ENCODE peak calls at places on chromosomes 4 and X, in ten cellular contexts. G is iPS DF 6.9; E is A549; Q is AG04450; M is left ventricle myocardium inferior; T is hepatocyte; X is fibroblast of lung; N is CD8-positive, alpha-beta T cell; R is brain microvascular endothelial cell; C is lower lobe of right lung. F is an unnamed sample.

GRCh38 chr4:112515278-112516075 is 503 bp downstream of the NEUROG2 start:
- DNase-seq in Q (no peak), R (peak), N (no peak), M (no peak), G (no peak), X (no peak), E (no peak), T (peak), C (no peak), F (peak)

GRCh38 chrX:11355259-11355909 is 62.2 kb downstream of the AMELX start:
- DNase-seq in G (no peak), T (no peak), X (no peak), E (no peak), N (no peak), Q (no peak), C (no peak), R (no peak), M (no peak), F (no peak)

GRCh38 chr4:8610858-8611610 is 18.5 kb downstream of the CPZ start:
- DNase-seq in C (no peak), X (no peak), R (no peak), T (no peak), M (peak), N (no peak), Q (no peak), G (no peak), E (no peak), F (no peak)

GRCh38 chrX:149916745-149917392 is 12.5 kb upstream of the HSFX4 start:
- DNase-seq in E (no peak), N (no peak), G (no peak), T (no peak), M (no peak), X (no peak), Q (no peak), R (no peak), C (no peak), F (no peak)

GRCh38 chrX:16658284-16658683 is 8.3 kb downstream of the S100G start:
- DNase-seq in X (peak), M (no peak), T (no peak), E (no peak), C (no peak), N (no peak), R (peak), Q (no peak), G (no peak), F (no peak)

GRCh38 chrX:104315555-104315954 is 60.8 kb upstream of the ESX1 start:
- DNase-seq in X (peak), M (no peak), C (no peak), T (no peak), N (no peak), Q (no peak), G (no peak), E (no peak), R (peak), F (no peak)

GRCh38 chrX:70030242-70030823 is 19.4 kb downstream of the AWAT2 start:
- DNase-seq in N (peak), M (no peak), G (peak), E (peak), X (peak), C (no peak), R (peak), T (peak), Q (no peak), F (no peak)

GRCh38 chr4:37476256-37476655 is 209.9 kb downstream of the RELL1 start:
- DNase-seq in C (no peak), N (no peak), R (no peak), G (no peak), X (no peak), Q (no peak), E (no peak), T (no peak), M (no peak), F (no peak)

GRCh38 chrX:105307762-105308161 is 87.3 kb upstream of the TEX13A start:
- DNase-seq in M (no peak), X (peak), T (no peak), R (no peak), G (no peak), Q (no peak), N (no peak), E (no peak), C (no peak), F (no peak)

GRCh38 chrX:48711162-48711928 is 14.8 kb downstream of the SUV39H1 start:
- DNase-seq in R (no peak), C (no peak), T (no peak), Q (no peak), E (no peak), M (no peak), N (no peak), G (no peak), X (no peak), F (no peak)

GRCh38 chr4:55635760-55636621 is at the start of gene NMU:
- DNase-seq in X (no peak), R (no peak), C (peak), T (peak), N (no peak), M (peak), G (no peak), Q (no peak), E (no peak), F (peak)

GRCh38 chr4:48334900-48335384 is 6.4 kb upstream of the SLAIN2 start:
- DNase-seq in R (no peak), Q (no peak), C (no peak), G (no peak), X (peak), E (no peak), N (no peak), M (no peak), T (no peak), F (no peak)

GRCh38 chrX:39442332-39442731 is 641.1 kb downstream of the MID1IP1 start:
- DNase-seq in Q (no peak), T (no peak), C (no peak), N (no peak), E (no peak), X (no peak), G (no peak), R (no peak), M (no peak), F (no peak)

GRCh38 chrX:39440734-39441305 is 639.6 kb downstream of the MID1IP1 start:
- DNase-seq in E (no peak), T (no peak), Q (no peak), X (no peak), G (no peak), N (no peak), R (no peak), C (no peak), M (no peak), F (no peak)

GRCh38 chrX:39439910-39440733 is 638.9 kb downstream of the MID1IP1 start:
- DNase-seq in T (no peak), C (no peak), E (no peak), Q (no peak), M (no peak), N (no peak), X (no peak), G (no peak), R (no peak), F (no peak)

GRCh38 chrX:39438603-39439602 is 637.6 kb downstream of the MID1IP1 start:
- DNase-seq in Q (no peak), X (no peak), G (no peak), M (no peak), C (no peak), E (no peak), R (no peak), N (no peak), T (no peak), F (no peak)

GRCh38 chrX:39437670-39438441 is 636.6 kb downstream of the MID1IP1 start:
- DNase-seq in R (no peak), C (no peak), Q (no peak), N (no peak), T (no peak), M (no peak), G (no peak), E (no peak), X (no peak), F (no peak)
- H3K4me3 ChIP-seq in R (no peak), C (no peak), Q (no peak), N (no peak), T (no peak), M (no peak), G (no peak), E (no peak), X (no peak), F (no peak)

GRCh38 chr4:30720656-30721352 is 635 bp downstream of the PCDH7 start:
- DNase-seq in M (peak), C (no peak), G (no peak), X (peak), R (peak), Q (no peak), T (peak), N (no peak), E (peak), F (peak)
- H3K4me3 ChIP-seq in M (peak), C (peak), G (peak), X (peak), R (peak), Q (peak), T (peak), N (no peak), E (peak), F (peak)

GRCh38 chrX:4764888-4765287 is 1051.4 kb upstream of the PRKX start:
- DNase-seq in C (no peak), X (no peak), R (no peak), Q (no peak), N (no peak), E (no peak), G (no peak), T (no peak), M (no peak), F (no peak)

GRCh38 chrX:4762196-4762595 is 1048.7 kb upstream of the PRKX start:
- DNase-seq in Q (no peak), X (no peak), T (no peak), C (no peak), E (no peak), R (no peak), G (no peak), N (no peak), M (no peak), F (no peak)
- H3K4me3 ChIP-seq in Q (no peak), X (no peak), T (no peak), C (no peak), E (no peak), R (no peak), G (no peak), N (no peak), M (no peak), F (no peak)

DNA sequence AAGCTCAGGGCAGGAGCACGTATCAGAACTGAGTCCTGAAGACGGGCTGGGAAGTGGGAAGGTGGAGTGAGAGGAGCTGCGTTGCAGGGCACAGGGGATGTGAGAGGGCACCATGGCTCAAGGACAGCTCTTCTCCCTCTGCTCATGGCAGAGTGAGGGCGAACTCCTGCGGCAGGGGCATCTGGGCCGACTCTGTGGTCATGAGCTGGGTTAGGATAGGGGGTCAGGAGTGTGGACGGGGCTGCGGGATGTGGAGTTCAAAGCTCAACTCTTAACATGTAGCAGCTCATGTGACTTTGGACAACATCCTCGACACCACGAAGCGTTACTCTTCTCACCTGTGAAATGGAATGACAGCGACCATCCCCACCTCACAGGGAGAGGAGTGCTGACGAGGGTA is 19.4 kb upstream of the SORCS2 start:
- DNase-seq in G (no peak), X (no peak), Q (no peak), E (no peak), C (no peak), T (no peak), N (no peak), M (no peak), R (no peak), F (no peak)
- H3K4me3 ChIP-seq in G (no peak), X (no peak), Q (no peak), E (no peak), C (no peak), T (no peak), N (no peak), M (no peak), R (no peak), F (no peak)

GRCh38 chr4:127630152-127630551 is 2.6 kb upstream of the INTU start:
- DNase-seq in G (no peak), N (no peak), R (no peak), T (no peak), X (no peak), Q (no peak), M (no peak), E (no peak), C (no peak), F (no peak)

GRCh38 chr4:127634181-127634580 is 1.4 kb downstream of the INTU start:
- DNase-seq in G (no peak), C (no peak), R (peak), N (no peak), Q (peak), T (no peak), E (no peak), X (peak), M (no peak), F (no peak)

GRCh38 chr4:127631420-127631819 is 1.3 kb upstream of the INTU start:
- DNase-seq in X (peak), N (no peak), G (no peak), Q (no peak), T (no peak), E (no peak), M (no peak), R (peak), C (no peak), F (no peak)

GRCh38 chr4:127632420-127633403 is at the start of gene INTU:
- DNase-seq in N (no peak), Q (peak), X (peak), G (peak), E (peak), M (peak), R (peak), T (peak), C (peak), F (peak)
- H3K4me3 ChIP-seq in N (peak), Q (peak), X (peak), G (peak), E (peak), M (peak), R (peak), T (peak), C (peak), F (peak)

GRCh38 chrX:1463581-1464281 is 11.0 kb upstream of the ASMTL start:
- DNase-seq in X (no peak), M (no peak), T (no peak), R (no peak), C (peak), Q (no peak), N (no peak), G (no peak), E (no peak), F (peak)
- H3K4me3 ChIP-seq in X (no peak), M (no peak), T (no peak), R (no peak), C (no peak), Q (no peak), N (peak), G (no peak), E (no peak), F (no peak)

GRCh38 chr4:177453116-177453515 is 10.9 kb upstream of the AGA start:
- DNase-seq in Q (no peak), R (no peak), C (no peak), N (no peak), X (no peak), G (no peak), M (no peak), T (no peak), E (no peak), F (no peak)

GRCh38 chr4:177448850-177449249 is 6.6 kb upstream of the AGA start:
- DNase-seq in R (no peak), G (no peak), C (no peak), E (no peak), M (no peak), X (peak), T (no peak), N (no peak), Q (peak), F (no peak)

GRCh38 chr4:177447417-177448004 is 5.3 kb upstream of the AGA start:
- DNase-seq in C (no peak), M (no peak), R (no peak), G (no peak), N (no peak), E (no peak), T (no peak), Q (no peak), X (no peak), F (no peak)

GRCh38 chr4:177451108-177451500 is 8.9 kb upstream of the AGA start:
- DNase-seq in Q (no peak), N (no peak), R (no peak), X (no peak), M (no peak), G (no peak), E (no peak), C (no peak), T (no peak), F (no peak)

DNA sequence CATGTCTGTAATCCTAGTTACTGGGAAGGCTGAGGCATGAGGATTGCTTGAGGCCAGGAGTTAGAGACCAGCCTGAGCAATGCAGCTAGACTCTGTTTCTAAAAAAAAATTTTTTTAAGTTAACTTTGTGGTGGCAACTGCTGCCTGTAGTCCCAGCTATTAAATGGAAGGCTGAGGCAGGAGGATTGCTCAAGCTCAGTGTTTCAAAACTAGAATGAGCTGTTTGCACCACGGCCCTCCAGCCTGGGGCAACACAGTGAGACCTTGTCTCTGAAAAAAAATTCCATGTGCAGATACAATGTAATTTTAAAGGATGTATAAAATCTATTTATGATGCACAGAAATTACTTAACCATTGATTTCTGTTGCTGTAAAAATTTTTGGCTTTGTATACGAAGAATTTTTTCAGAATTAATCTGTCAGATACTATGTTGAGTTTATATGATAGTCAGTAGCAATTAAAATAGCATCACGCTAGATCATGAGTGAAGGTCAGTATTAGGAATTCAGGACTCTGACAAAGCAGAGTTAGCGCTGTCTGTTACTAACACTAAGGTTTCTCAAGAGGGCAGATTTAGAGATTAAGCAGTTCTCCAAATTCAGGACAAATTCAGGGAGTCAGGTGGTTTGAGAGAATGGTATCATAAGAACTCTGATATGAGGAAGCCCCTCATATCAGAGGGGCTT is 8.3 kb upstream of the AGA start:
- DNase-seq in R (no peak), T (no peak), N (no peak), X (peak), G (no peak), E (no peak), Q (no peak), C (no peak), M (no peak), F (no peak)
- H3K4me3 ChIP-seq in R (no peak), T (no peak), N (no peak), X (no peak), G (no peak), E (no peak), Q (no peak), C (no peak), M (no peak), F (no peak)

GRCh38 chr4:3766207-3766790 is at the start of gene ADRA2C:
- DNase-seq in N (no peak), E (peak), X (no peak), Q (no peak), C (no peak), R (no peak), M (no peak), G (no peak), T (peak), F (no peak)
- H3K4me3 ChIP-seq in N (no peak), E (peak), X (no peak), Q (peak), C (peak), R (peak), M (peak), G (peak), T (no peak), F (peak)

DNA sequence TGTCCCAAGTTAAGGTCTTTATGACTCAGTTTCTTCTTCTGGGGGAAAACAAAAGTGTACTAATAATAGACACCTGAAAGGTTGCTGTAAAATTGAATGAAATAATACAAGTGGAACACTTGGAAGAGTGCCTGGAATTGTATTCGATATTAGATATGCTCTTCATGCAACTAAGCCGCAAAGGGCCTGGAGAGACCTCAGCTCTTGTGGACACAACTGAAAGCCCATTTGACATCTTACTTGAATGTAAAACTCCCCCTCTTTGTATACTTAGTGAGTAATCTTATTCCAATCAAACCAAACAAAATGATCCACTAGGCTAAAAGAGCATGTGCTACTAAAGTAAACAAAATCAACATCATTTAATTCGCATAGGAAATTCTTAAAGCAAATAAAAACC is 516 bp upstream of the MAP9 start:
- DNase-seq in N (no peak), C (no peak), G (no peak), T (no peak), E (no peak), Q (no peak), R (peak), X (peak), M (no peak), F (no peak)
- H3K4me3 ChIP-seq in N (peak), C (peak), G (no peak), T (no peak), E (peak), Q (no peak), R (peak), X (no peak), M (peak), F (peak)

GRCh38 chr4:153267915-153268694 is 63.9 kb downstream of the TRIM2 start:
- DNase-seq in Q (no peak), C (no peak), E (no peak), X (no peak), R (no peak), T (no peak), N (no peak), G (no peak), M (no peak), F (no peak)
- H3K4me3 ChIP-seq in Q (no peak), C (no peak), E (no peak), X (no peak), R (no peak), T (no peak), N (no peak), G (no peak), M (no peak), F (no peak)

F was measured in kidney.